ENCODE peak calls at places on chromosome X, in five cellular contexts. R is germinal center, O is activated gamma-delta T cell treated with Interleukin-2 at 50 U/mL for 16 hours, V is fibroblast of lung, S is endothelial cell. F is an unnamed sample.

GRCh38 chrX:44017726-44018125 is 44.5 kb upstream of the NDP start:
- DNase-seq in R (no peak), O (no peak), V (no peak), S (no peak), F (no peak)

GRCh38 chrX:79601336-79602131 is 234.4 kb upstream of the ITM2A start:
- DNase-seq in R (no peak), O (no peak), V (no peak), S (no peak), F (no peak)

GRCh38 chrX:2692221-2693122 is 1.4 kb downstream of the CD99 start:
- DNase-seq in R (no peak), O (no peak), V (peak; percentile 63), S (peak; percentile 24), F (peak; percentile 58)

GRCh38 chrX:154739952-154740351 is 10.9 kb downstream of the GAB3 start:
- DNase-seq in R (no peak), O (no peak), S (no peak), V (no peak), F (no peak)

GRCh38 chrX:53474707-53475106 is 40.5 kb upstream of the HSD17B10 start:
- DNase-seq in R (peak; percentile 11), V (no peak), O (no peak), S (no peak), F (no peak)

GRCh38 chrX:42524374-42524773 is 253.6 kb downstream of the PPP1R2C start:
- DNase-seq in S (no peak), O (no peak), V (no peak), R (no peak), F (peak; percentile 3)

GRCh38 chrX:1323315-1323714 is 13.3 kb upstream of the IL3RA start:
- DNase-seq in R (peak; percentile 56), S (peak; percentile 7), O (peak; percentile 40), V (no peak), F (no peak)

GRCh38 chrX:98379134-98379533 is 1495.4 kb downstream of the RPA4 start:
- DNase-seq in R (no peak), O (no peak), S (no peak), V (no peak), F (no peak)

GRCh38 chrX:15143050-15143824 is 126.6 kb downstream of the ASB9 start:
- DNase-seq in S (peak; percentile 39), V (peak; percentile 41), O (peak; percentile 53), R (peak; percentile 4), F (peak; percentile 61)

GRCh38 chrX:10350991-10351390 is 194.2 kb downstream of the CLCN4 start:
- DNase-seq in V (peak; percentile 71), R (no peak), O (no peak), S (no peak), F (no peak)

GRCh38 chrX:133776072-133776471 is 209.3 kb downstream of the GPC3 start:
- DNase-seq in V (peak; percentile 9), O (peak; percentile 35), S (peak; percentile 22), R (no peak), F (peak; percentile 31)

GRCh38 chrX:70504772-70505450 is 60.3 kb downstream of the DLG3 start:
- DNase-seq in S (no peak), O (no peak), R (no peak), V (no peak), F (no peak)

GRCh38 chrX:136597954-136598353 is 50.0 kb upstream of the CD40LG start:
- DNase-seq in O (no peak), R (no peak), V (no peak), S (no peak), F (no peak)

GRCh38 chrX:65574356-65574755 is 39.8 kb upstream of the LAS1L start:
- DNase-seq in R (no peak), V (no peak), S (no peak), O (no peak), F (no peak)

F was measured in cardiac muscle cell.